ENCODE peak calls at places on chromosomes 6 and 20, in four cellular contexts. P is kidney epithelial cell, H is activated B cell treated with CpG ODN at 0.5 μM for 24 hours, T is activated gamma-delta T cell. U is an unnamed sample.

GRCh38 chr20:47610945-47611250 is 109.2 kb downstream of the NCOA3 start:
- DNase-seq in P (no peak), H (no peak), T (no peak), U (no peak)

GRCh38 chr6:111521497-111522275 is 38.7 kb upstream of the REV3L start:
- DNase-seq in P (no peak), H (no peak), T (no peak), U (no peak)

GRCh38 chr6:17863971-17864754 is 123.3 kb downstream of the KIF13A start:
- DNase-seq in P (peak), H (no peak), T (no peak), U (no peak)

GRCh38 chr20:32528291-32528891 is 56.7 kb downstream of the NOL4L start:
- DNase-seq in P (no peak), H (no peak), T (no peak), U (no peak)

GRCh38 chr6:84411060-84411629 is 183.7 kb upstream of the CEP162 start:
- DNase-seq in P (no peak), H (no peak), T (no peak), U (no peak)

GRCh38 chr20:45341939-45342862 is 6.0 kb downstream of the SDC4 start:
- DNase-seq in P (no peak), H (no peak), T (no peak), U (peak)

GRCh38 chr6:5606546-5606945 is 345.2 kb downstream of the FARS2 start:
- DNase-seq in P (no peak), H (no peak), T (no peak), U (no peak)

GRCh38 chr6:116779569-116780164 is 14.1 kb upstream of the FAM162B start:
- DNase-seq in P (peak), H (no peak), T (no peak), U (no peak)

GRCh38 chr20:38152175-38153010 is 12.7 kb downstream of the TGM2 start:
- DNase-seq in P (peak), H (peak), T (no peak), U (no peak)

GRCh38 chr6:31882344-31882743 is 3.5 kb upstream of the SLC44A4 start:
- DNase-seq in P (no peak), H (no peak), T (no peak), U (no peak)

GRCh38 chr6:162404926-162405325 is 322.6 kb downstream of the PRKN start:
- DNase-seq in P (no peak), H (no peak), T (no peak), U (no peak)

GRCh38 chr6:1856381-1856780 is 246.7 kb downstream of the FOXC1 start:
- DNase-seq in P (peak), H (peak), T (no peak), U (no peak)

GRCh38 chr20:59152559-59153354 is 10.9 kb upstream of the ZNF831 start:
- DNase-seq in P (no peak), H (no peak), T (no peak), U (no peak)

GRCh38 chr6:122472022-122472340 is 374 bp upstream of the SERINC1 start:
- DNase-seq in P (no peak), H (no peak), T (no peak), U (no peak)

GRCh38 chr20:9200620-9201019 is 131.7 kb downstream of the PLCB4 start:
- DNase-seq in P (no peak), H (no peak), T (no peak), U (no peak)

GRCh38 chr6:134429861-134430380 is 112.0 kb upstream of the SGK1 start:
- DNase-seq in P (no peak), H (no peak), T (no peak), U (no peak)

GRCh38 chr20:53833333-53834043 is 236.9 kb downstream of the BCAS1 start:
- DNase-seq in P (no peak), H (no peak), T (no peak), U (no peak)

GRCh38 chr6:104656235-104656634 is 203.5 kb downstream of the HACE1 start:
- DNase-seq in P (no peak), H (no peak), T (no peak), U (no peak)

GRCh38 chr6:13767121-13767794 is 47.1 kb downstream of the MCUR1 start:
- DNase-seq in P (peak), H (no peak), T (no peak), U (no peak)

GRCh38 chr6:154615483-154616025 is 105.1 kb upstream of the CNKSR3 start:
- DNase-seq in P (peak), H (no peak), T (no peak), U (no peak)

GRCh38 chr20:10861086-10861485 is 187.3 kb upstream of the JAG1 start:
- DNase-seq in P (peak), H (no peak), T (no peak), U (no peak)

GRCh38 chr20:62313021-62313420 is 10.2 kb downstream of the ADRM1 start:
- DNase-seq in P (no peak), H (no peak), T (no peak), U (no peak)

U was measured in ecto neural progenitor cell.